ENCODE peak calls at places on chromosomes 6 and 20, in six cellular contexts. E, J, Q, V, N and Y are unnamed samples.

GRCh38 chr6:20306491-20306890 is 94.2 kb upstream of the MBOAT1 start:
- DNase-seq in E (no peak), J (no peak), Q (no peak), V (no peak), N (no peak), Y (peak; percentile 23)

GRCh38 chr6:72626126-72626525 is 4.3 kb downstream of the KCNQ5 start:
- DNase-seq in E (no peak), J (no peak), Q (no peak), V (no peak), N (no peak), Y (no peak)

GRCh38 chr6:158571826-158572652 is 12.1 kb downstream of the TMEM181 start:
- DNase-seq in E (no peak), J (peak; percentile 48), Q (no peak), V (no peak), N (no peak), Y (no peak)

GRCh38 chr20:10671221-10671849 is 2.5 kb downstream of the JAG1 start:
- DNase-seq in E (peak; percentile 95), J (peak; percentile 90), Q (no peak), V (peak; percentile 94), N (no peak), Y (peak; percentile 40)

GRCh38 chr6:12748815-12749521 is 32.4 kb downstream of the PHACTR1 start:
- DNase-seq in E (no peak), J (no peak), Q (peak; percentile 38), V (no peak), N (peak; percentile 49), Y (peak; percentile 76)

GRCh38 chr6:36676142-36677058 is 2.1 kb upstream of the CDKN1A start:
- DNase-seq in E (no peak), J (no peak), Q (no peak), V (peak; percentile 65), N (no peak), Y (peak; percentile 60)

GRCh38 chr6:149334201-149334600 is 16.7 kb downstream of the TAB2 start:
- DNase-seq in E (no peak), J (peak; percentile 93), Q (no peak), V (peak; percentile 69), N (no peak), Y (no peak)

GRCh38 chr20:21182832-21183563 is 57.1 kb downstream of the KIZ start:
- DNase-seq in E (peak; percentile 97), J (peak; percentile 92), Q (no peak), V (peak; percentile 93), N (no peak), Y (no peak)

GRCh38 chr6:26363882-26364825 is 844 bp upstream of the BTN3A2 start:
- DNase-seq in E (no peak), J (no peak), Q (no peak), V (peak; percentile 26), N (no peak), Y (peak; percentile 24)

GRCh38 chr6:37696220-37696840 is 1.4 kb downstream of the MDGA1 start:
- DNase-seq in E (no peak), J (no peak), Q (no peak), V (peak; percentile 38), N (no peak), Y (peak; percentile 58)

GRCh38 chr6:21264288-21264818 is 329.2 kb upstream of the SOX4 start:
- DNase-seq in E (peak; percentile 60), J (no peak), Q (peak; percentile 45), V (no peak), N (peak; percentile 91), Y (no peak)

GRCh38 chr6:36684447-36684812 is 5.9 kb downstream of the CDKN1A start:
- DNase-seq in E (no peak), J (no peak), Q (no peak), V (no peak), N (no peak), Y (no peak)

GRCh38 chr6:156618600-156619205 is 158.5 kb upstream of the ARID1B start:
- DNase-seq in E (no peak), J (peak; percentile 50), Q (peak; percentile 96), V (no peak), N (peak; percentile 19), Y (no peak)

GRCh38 chr6:13762648-13763441 is 51.2 kb upstream of the RANBP9 start:
- DNase-seq in E (peak; percentile 73), J (peak; percentile 79), Q (no peak), V (peak; percentile 88), N (no peak), Y (no peak)